ENCODE peak calls at places on chromosomes 2 and 18, in nine cellular contexts. S is activated T-cell treated with anti-CD3 and anti-CD28 coated beads for 1 hour; T is left ventricle myocardium inferior; F is mesothelial cell of epicardium; E is stimulated activated CD8-positive, alpha-beta memory T cell treated with anti-CD3 and anti-CD28 coated beads, Interleukin-12 subunit alpha, Interleukin-12 subunit beta, amount 100 ng/mL, for 1 hour; N is left cardiac atrium; R is GM12891; W is GM10248; D is endothelial cell. Y is an unnamed sample.

GRCh38 chr2:201968476-201968875 is 65.2 kb upstream of the FZD7 start:
- DNase-seq in S (no peak), F (no peak), N (no peak), D (no peak), E (no peak), R (no peak), W (no peak), T (no peak), Y (no peak)

GRCh38 chr18:37299471-37300304 is 265.9 kb downstream of the CELF4 start:
- DNase-seq in S (no peak), E (no peak), F (peak), N (peak), R (no peak), T (peak), W (no peak), D (no peak), Y (peak)

GRCh38 chr2:69724540-69725159 is 17.3 kb upstream of the ANXA4 start:
- DNase-seq in N (peak), D (peak), T (peak), R (peak), F (peak), S (peak), W (peak), E (peak), Y (peak)

GRCh38 chr2:27756544-27757498 is 14.7 kb upstream of the MRPL33 start:
- DNase-seq in E (no peak), N (peak), R (no peak), T (peak), W (no peak), S (no peak), F (no peak), D (no peak), Y (peak)

GRCh38 chr18:50131591-50131990 is 63.4 kb downstream of the MYO5B start:
- DNase-seq in R (no peak), S (no peak), D (no peak), E (no peak), W (peak), N (no peak), F (no peak), T (no peak), Y (no peak)

GRCh38 chr18:12238861-12239260 is 15.3 kb upstream of the CIDEA start:
- DNase-seq in W (no peak), F (no peak), R (no peak), E (no peak), D (no peak), N (no peak), S (no peak), T (no peak), Y (peak)

GRCh38 chr2:25539141-25539540 is 134.2 kb downstream of the DTNB start:
- DNase-seq in N (no peak), T (no peak), S (no peak), F (no peak), D (no peak), W (no peak), E (no peak), R (no peak), Y (peak)

GRCh38 chr18:10787293-10787901 is 261.6 kb downstream of the NAPG start:
- DNase-seq in W (peak), N (peak), T (peak), F (peak), E (peak), D (peak), S (peak), R (peak), Y (peak)

GRCh38 chr2:55029098-55029497 is 21.2 kb downstream of the RTN4 start:
- DNase-seq in S (no peak), N (no peak), F (no peak), D (no peak), R (no peak), E (no peak), W (no peak), T (no peak), Y (no peak)

GRCh38 chr2:3284657-3285630 is 92.7 kb downstream of the EIPR1 start:
- DNase-seq in R (no peak), T (no peak), N (no peak), S (no peak), D (no peak), F (no peak), W (no peak), E (no peak), Y (no peak)

GRCh38 chr2:65360441-65360840 is 72.0 kb downstream of the SPRED2 start:
- DNase-seq in N (no peak), S (no peak), T (no peak), R (no peak), E (no peak), F (no peak), D (no peak), W (no peak), Y (no peak)

GRCh38 chr2:100426384-100426720 is 8.9 kb upstream of the CHST10 start:
- DNase-seq in R (no peak), F (no peak), E (no peak), N (no peak), S (no peak), T (no peak), W (no peak), D (no peak), Y (no peak)

GRCh38 chr2:147989809-147990403 is 30.6 kb downstream of the ORC4 start:
- DNase-seq in W (peak), T (no peak), N (no peak), R (peak), F (no peak), S (no peak), D (no peak), E (no peak), Y (peak)

GRCh38 chr2:128724994-128725393 is 406.3 kb upstream of the HS6ST1 start:
- DNase-seq in E (no peak), T (no peak), F (no peak), W (no peak), R (no peak), D (no peak), N (no peak), S (no peak), Y (no peak)

GRCh38 chr2:18998492-18998891 is 359.9 kb downstream of the OSR1 start:
- DNase-seq in W (no peak), F (no peak), N (no peak), T (no peak), D (no peak), R (no peak), E (no peak), S (no peak), Y (no peak)

GRCh38 chr18:22977847-22978701 is 44.9 kb downstream of the RBBP8 start:
- DNase-seq in E (no peak), S (no peak), F (no peak), T (no peak), W (no peak), R (no peak), D (no peak), N (no peak), Y (peak)

GRCh38 chr2:183179156-183179555 is 54.9 kb downstream of the NUP35 start:
- DNase-seq in N (no peak), S (no peak), F (no peak), R (no peak), T (no peak), D (no peak), W (no peak), E (no peak), Y (peak)

GRCh38 chr2:167293172-167293781 is 405.0 kb downstream of the XIRP2 start:
- DNase-seq in W (no peak), E (no peak), T (no peak), R (no peak), D (peak), S (no peak), F (peak), N (no peak), Y (peak)

GRCh38 chr2:168992591-168993349 is 38.4 kb downstream of the ABCB11 start:
- DNase-seq in T (no peak), W (no peak), S (no peak), R (no peak), E (no peak), F (no peak), D (no peak), N (no peak), Y (no peak)

GRCh38 chr2:242029422-242030225 is 160.1 kb downstream of the RTP5 start:
- DNase-seq in D (no peak), R (no peak), W (no peak), T (no peak), E (no peak), N (no peak), S (no peak), F (no peak), Y (no peak)

GRCh38 chr2:134776836-134777235 is 58.0 kb upstream of the TMEM163 start:
- DNase-seq in E (no peak), T (no peak), R (no peak), F (no peak), S (no peak), W (no peak), N (no peak), D (no peak), Y (no peak)

GRCh38 chr18:49976810-49977209 is 163.5 kb upstream of the ACAA2 start:
- DNase-seq in R (no peak), E (no peak), F (no peak), N (no peak), S (no peak), D (no peak), W (no peak), T (no peak), Y (no peak)

GRCh38 chr18:25990473-25990872 is 99.9 kb downstream of the SS18 start:
- DNase-seq in D (no peak), F (no peak), E (no peak), R (no peak), T (no peak), S (no peak), N (no peak), W (no peak), Y (no peak)

GRCh38 chr2:241443486-241444223 is 64.7 kb downstream of the STK25 start:
- DNase-seq in N (peak), R (no peak), T (peak), E (peak), D (no peak), F (no peak), S (peak), W (peak), Y (peak)

GRCh38 chr18:59057969-59058368 is 81.7 kb upstream of the SEC11C start:
- DNase-seq in F (no peak), D (no peak), S (no peak), W (no peak), R (no peak), T (no peak), E (no peak), N (no peak), Y (peak)

GRCh38 chr2:194559964-194560363 is 1097.1 kb upstream of the SLC39A10 start:
- DNase-seq in D (no peak), E (no peak), F (no peak), T (no peak), N (no peak), R (no peak), S (no peak), W (no peak), Y (no peak)

GRCh38 chr2:69625078-69625788 is 18.3 kb downstream of the AAK1 start:
- DNase-seq in N (no peak), D (no peak), S (no peak), F (no peak), E (no peak), R (no peak), T (no peak), W (no peak), Y (no peak)

GRCh38 chr2:32699151-32699550 is 71.3 kb downstream of the TTC27 start:
- DNase-seq in T (no peak), R (no peak), E (no peak), S (no peak), D (no peak), F (no peak), W (no peak), N (no peak), Y (no peak)

GRCh38 chr2:75595541-75596395 is 35.0 kb upstream of the EVA1A start:
- DNase-seq in R (no peak), F (no peak), S (no peak), D (no peak), W (no peak), T (no peak), N (no peak), E (no peak), Y (peak)

GRCh38 chr2:222281495-222281894 is 17.3 kb downstream of the PAX3 start:
- DNase-seq in W (no peak), E (no peak), D (no peak), N (no peak), F (no peak), R (no peak), S (no peak), T (no peak), Y (peak)

GRCh38 chr2:174561283-174562275 is 36.0 kb downstream of the WIPF1 start:
- DNase-seq in W (no peak), E (no peak), S (no peak), N (peak), F (no peak), D (no peak), R (no peak), T (peak), Y (peak)

GRCh38 chr18:11752116-11752911 is 63.2 kb downstream of the GNAL start:
- DNase-seq in W (no peak), T (no peak), S (no peak), N (no peak), F (peak), R (no peak), E (no peak), D (peak), Y (peak)

GRCh38 chr18:3579701-3580100 is 129.7 kb downstream of the TGIF1 start:
- DNase-seq in S (no peak), R (no peak), N (no peak), E (no peak), T (no peak), D (no peak), W (no peak), F (no peak), Y (peak)

GRCh38 chr18:23646282-23646681 is 16.4 kb downstream of the ANKRD29 start:
- DNase-seq in D (no peak), N (no peak), R (no peak), W (no peak), S (no peak), E (no peak), T (no peak), F (no peak), Y (no peak)

Y was measured in astrocyte of the spinal cord.